ENCODE peak calls at places on chromosomes 16 and 17, in eight cellular contexts. S is amygdala; L is ovary; Z is activated naive CD4-positive, alpha-beta T cell treated with anti-CD3 and anti-CD28 coated beads, Interleukin-2, amount 50 U/mL, for 16 hours; H is nephron progenitor cell; K is CD4-positive, alpha-beta T cell; G is fibroblast of gingiva; M is bronchial epithelial cell. R is an unnamed sample.

GRCh38 chr16:49453983-49454382 is 80.4 kb downstream of the C16orf78 start:
- DNase-seq in S (no peak), H (no peak), G (no peak), L (no peak), M (no peak), Z (no peak), K (no peak), R (no peak)

GRCh38 chr17:76536511-76537287 is 810 bp downstream of the CYGB start:
- DNase-seq in S (no peak), M (no peak), K (no peak), L (no peak), Z (no peak), G (no peak), H (no peak), R (no peak)

GRCh38 chr17:41419712-41420111 is 4.7 kb downstream of the KRT37 start:
- DNase-seq in M (peak), S (no peak), L (no peak), H (no peak), G (no peak), K (no peak), Z (no peak), R (no peak)

GRCh38 chr16:67246081-67246944 is 968 bp downstream of the FHOD1 start:
- DNase-seq in K (peak), H (peak), L (peak), Z (peak), S (peak), M (peak), G (peak), R (peak)

GRCh38 chr16:19346335-19346922 is 60.9 kb downstream of the CLEC19A start:
- DNase-seq in M (no peak), Z (no peak), H (no peak), G (no peak), S (no peak), L (no peak), K (no peak), R (no peak)

GRCh38 chr17:33463887-33464286 is 170.8 kb upstream of the ASIC2 start:
- DNase-seq in M (peak), H (no peak), G (no peak), L (no peak), S (no peak), Z (no peak), K (no peak), R (no peak)

GRCh38 chr16:65037558-65037957 is 84.3 kb downstream of the CDH11 start:
- DNase-seq in S (no peak), Z (no peak), M (no peak), H (no peak), G (no peak), K (no peak), L (no peak), R (no peak)

GRCh38 chr17:61418433-61418832 is 18.8 kb downstream of the TBX2 start:
- DNase-seq in S (no peak), G (no peak), M (no peak), Z (no peak), L (no peak), H (no peak), K (no peak), R (no peak)

GRCh38 chr17:61583242-61583641 is 7.8 kb downstream of the NACA2 start:
- DNase-seq in Z (no peak), M (peak), H (no peak), K (no peak), G (peak), S (no peak), L (no peak), R (no peak)

GRCh38 chr17:28347261-28347891 is 10.0 kb downstream of the POLDIP2 start:
- DNase-seq in G (peak), Z (no peak), H (no peak), S (no peak), K (no peak), L (peak), M (peak), R (no peak)

GRCh38 chr16:30581462-30581861 is 4.0 kb downstream of the ZNF785 start:
- DNase-seq in S (no peak), L (no peak), H (no peak), Z (no peak), K (no peak), G (no peak), M (no peak), R (no peak)

GRCh38 chr17:31405941-31406371 is 14.5 kb downstream of the RAB11FIP4 start:
- DNase-seq in Z (no peak), L (no peak), K (no peak), H (no peak), G (no peak), M (no peak), S (no peak), R (no peak)

GRCh38 chr17:1423456-1424135 is 23.6 kb upstream of the YWHAE start:
- DNase-seq in L (no peak), G (no peak), S (no peak), M (no peak), H (no peak), K (no peak), Z (no peak), R (no peak)

GRCh38 chr16:74817851-74818250 is 43.2 kb upstream of the FA2H start:
- DNase-seq in H (no peak), K (no peak), G (no peak), L (no peak), S (no peak), M (no peak), Z (no peak), R (no peak)

GRCh38 chr17:31314788-31315105 is 893 bp upstream of the EVI2B start:
- DNase-seq in S (no peak), Z (no peak), K (no peak), G (no peak), H (no peak), L (no peak), M (no peak), R (no peak)

GRCh38 chr16:83211711-83212110 is 584.9 kb downstream of the CDH13 start:
- DNase-seq in H (no peak), G (no peak), Z (no peak), K (no peak), S (no peak), M (no peak), L (no peak), R (no peak)

GRCh38 chr17:41069031-41069430 is 3.4 kb upstream of the KRTAP2-4 start:
- DNase-seq in K (no peak), Z (no peak), H (no peak), L (no peak), S (no peak), G (no peak), M (no peak), R (no peak)

GRCh38 chr17:73228748-73229236 is 32.9 kb downstream of the CPSF4L start:
- DNase-seq in K (no peak), S (peak), L (peak), M (peak), H (no peak), G (peak), Z (no peak), R (peak)